ENCODE peak calls at places on chromosome 16, in nine cellular contexts. Q, L, T, P, A, N, V, G and X are unnamed samples.

GRCh38 chr16:56183266-56183665 is 8.0 kb upstream of the GNAO1 start:
- DNase-seq in T (no peak), V (no peak), G (no peak), Q (no peak), L (no peak), A (no peak), N (no peak), P (no peak), X (no peak)

GRCh38 chr16:3470723-3471122 is 24.6 kb downstream of the C16orf90 start:
- DNase-seq in N (no peak), Q (no peak), T (no peak), P (no peak), A (no peak), V (no peak), L (no peak), G (no peak), X (no peak)

GRCh38 chr16:11386791-11387546 is 41.7 kb downstream of the RMI2 start:
- DNase-seq in V (peak), T (peak), G (no peak), P (no peak), L (no peak), Q (peak), A (peak), N (no peak), X (no peak)

GRCh38 chr16:15988268-15989013 is 39.0 kb downstream of the ABCC1 start:
- DNase-seq in L (no peak), A (no peak), G (no peak), N (no peak), T (peak), Q (no peak), P (no peak), V (no peak), X (no peak)

GRCh38 chr16:21950782-21951521 is 2.2 kb upstream of the UQCRC2 start:
- DNase-seq in G (no peak), V (no peak), A (peak), N (peak), P (no peak), Q (no peak), L (no peak), T (peak), X (no peak)

GRCh38 chr16:3951861-3952332 is 71.4 kb upstream of the CREBBP start:
- DNase-seq in N (peak), A (no peak), L (no peak), G (no peak), V (no peak), Q (no peak), T (no peak), P (no peak), X (no peak)

GRCh38 chr16:53912155-53912554 is 208.2 kb downstream of the FTO start:
- DNase-seq in P (no peak), V (no peak), Q (no peak), G (no peak), A (no peak), L (no peak), N (no peak), T (no peak), X (no peak)

GRCh38 chr16:51592535-51592934 is 441.5 kb upstream of the SALL1 start:
- DNase-seq in N (no peak), T (no peak), P (no peak), V (no peak), A (no peak), Q (no peak), G (no peak), L (no peak), X (no peak)

GRCh38 chr16:75102595-75102994 is 14.0 kb downstream of the LDHD start:
- DNase-seq in T (no peak), V (no peak), A (no peak), P (no peak), Q (no peak), L (peak), G (no peak), N (no peak), X (no peak)

GRCh38 chr16:81831722-81832126 is 52.6 kb downstream of the PLCG2 start:
- DNase-seq in V (peak), G (no peak), L (peak), Q (no peak), T (no peak), P (peak), A (no peak), N (peak), X (peak)

GRCh38 chr16:2596747-2597559 is 59.1 kb downstream of the PDPK1 start:
- DNase-seq in L (peak), G (no peak), T (no peak), P (peak), N (no peak), V (no peak), A (no peak), Q (no peak), X (no peak)

GRCh38 chr16:24318670-24319069 is 62.5 kb downstream of the CACNG3 start:
- DNase-seq in N (no peak), Q (no peak), A (no peak), P (no peak), V (no peak), G (no peak), L (no peak), T (no peak), X (no peak)

GRCh38 chr16:72162105-72162680 is 9.8 kb downstream of the PMFBP1 start:
- DNase-seq in A (no peak), N (no peak), V (no peak), T (no peak), G (no peak), P (no peak), L (no peak), Q (no peak), X (no peak)

GRCh38 chr16:50310308-50311133 is 44.2 kb downstream of the ADCY7 start:
- DNase-seq in G (peak), P (no peak), N (no peak), A (no peak), T (no peak), V (no peak), Q (peak), L (no peak), X (no peak)

GRCh38 chr16:24834459-24835335 is 11.1 kb upstream of the SLC5A11 start:
- DNase-seq in N (no peak), T (peak), L (no peak), Q (peak), A (peak), G (no peak), P (no peak), V (no peak), X (no peak)

GRCh38 chr16:69410285-69410990 is 14.0 kb upstream of the CYB5B start:
- DNase-seq in A (peak), P (no peak), V (no peak), Q (no peak), T (no peak), L (no peak), G (no peak), N (no peak), X (no peak)
- TF ChIP-seq POLR2A in A (no peak), P (no peak), V (no peak), Q (no peak), T (no peak), L (no peak), G (no peak), N (no peak), X (no peak)

DNA sequence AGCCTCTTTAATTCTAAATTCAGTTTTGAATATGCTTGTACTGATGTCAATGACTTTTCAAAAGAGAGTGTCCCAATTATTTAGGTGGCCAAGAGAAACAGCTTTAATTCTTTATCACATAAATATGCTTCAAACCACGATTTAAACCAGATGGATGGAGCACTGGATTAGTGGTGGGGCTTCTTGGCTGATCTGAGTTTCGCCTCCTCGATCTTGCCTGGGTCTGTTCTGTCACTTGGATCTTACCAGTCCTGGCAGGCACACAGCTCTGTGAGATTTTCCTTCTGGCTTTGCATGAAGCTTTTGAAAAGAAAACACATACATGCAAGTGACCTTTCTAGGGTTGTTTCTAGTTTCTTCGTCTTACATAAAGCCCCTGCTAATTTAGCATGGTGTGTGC is 467.8 kb downstream of the MAF start:
- DNase-seq in G (no peak), V (no peak), A (no peak), L (no peak), T (no peak), P (no peak), N (no peak), Q (no peak), X (no peak)
- H3K27ac ChIP-seq in G (no peak), V (no peak), A (no peak), L (no peak), T (no peak), P (no peak), N (no peak), Q (no peak), X (no peak)

DNA sequence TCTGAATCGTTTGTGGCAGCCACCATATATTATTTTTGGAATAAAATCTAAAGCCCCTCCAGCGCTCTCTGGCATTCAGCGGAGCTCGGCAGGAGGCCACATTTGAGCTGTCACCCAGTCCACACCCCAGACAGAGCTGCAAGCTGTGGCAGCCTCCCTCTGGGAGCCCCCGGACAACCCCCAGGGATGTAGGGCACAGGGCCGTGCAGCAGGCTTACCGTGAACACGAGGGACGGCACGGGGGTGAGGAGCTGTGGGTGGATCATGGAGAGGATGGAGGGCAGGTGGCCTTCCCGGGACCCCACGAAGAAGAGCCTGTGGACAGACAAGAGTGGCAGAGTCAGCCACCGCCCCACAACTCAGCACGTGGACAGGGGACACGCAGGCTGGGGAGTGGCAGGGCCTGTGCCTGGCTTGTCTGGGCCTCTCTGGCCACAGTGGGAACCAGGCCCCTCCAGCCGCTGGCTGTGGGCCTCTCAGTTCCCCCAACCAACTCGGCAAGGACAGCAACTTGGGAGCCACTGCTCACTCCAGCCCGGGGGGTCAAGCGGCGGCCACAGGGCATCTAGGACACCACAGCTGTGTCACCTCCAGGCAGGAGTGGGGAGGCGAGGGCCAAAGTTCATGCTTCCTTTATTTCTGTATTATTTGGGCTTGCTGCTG is 31.5 kb downstream of the SLC7A5 start:
- DNase-seq in T (no peak), L (peak), Q (no peak), V (peak), G (no peak), N (no peak), P (no peak), A (no peak), X (no peak)
- TF ChIP-seq POLR2A in T (no peak), L (no peak), Q (no peak), V (no peak), G (no peak), N (no peak), P (no peak), A (no peak), X (no peak)

DNA sequence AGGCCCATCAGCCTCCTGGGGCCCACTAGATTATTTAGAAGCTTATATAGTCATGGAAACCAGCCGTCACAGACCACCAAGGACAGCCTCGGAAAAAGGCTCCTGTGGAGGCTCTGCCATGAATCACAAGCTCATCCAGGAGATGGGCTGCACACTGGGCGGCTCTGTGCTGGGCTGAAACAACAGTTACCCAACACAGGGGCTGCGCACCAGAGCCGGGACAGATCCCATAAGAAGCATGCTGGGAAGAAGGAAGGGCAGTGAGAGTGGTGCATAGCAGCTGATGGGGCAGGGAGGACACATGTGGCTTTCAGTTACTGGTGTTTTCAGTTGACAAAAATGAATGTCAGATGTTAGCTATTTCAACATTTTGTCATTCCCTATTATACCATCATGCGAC is 67.7 kb upstream of the GSG1L start:
- DNase-seq in V (no peak), P (no peak), A (no peak), L (no peak), G (no peak), Q (no peak), T (no peak), N (no peak), X (no peak)
- H3K27ac ChIP-seq in V (peak), P (no peak), A (no peak), L (peak), G (peak), Q (peak), T (no peak), N (no peak), X (peak)

GRCh38 chr16:31467151-31467550 is 4.8 kb upstream of the TGFB1I1 start:
- DNase-seq in P (no peak), V (no peak), Q (no peak), N (no peak), T (peak), L (no peak), G (no peak), A (no peak), X (no peak)
- TF ChIP-seq POLR2A in P (no peak), V (no peak), Q (no peak), N (no peak), T (no peak), L (no peak), G (no peak), A (no peak), X (no peak)

GRCh38 chr16:57639172-57639571 is 10.7 kb downstream of the ADGRG1 start:
- DNase-seq in T (peak), N (no peak), Q (no peak), A (no peak), P (peak), V (peak), L (peak), G (peak), X (no peak)
- H3K27ac ChIP-seq in T (no peak), N (peak), Q (no peak), A (peak), P (peak), V (peak), L (peak), G (no peak), X (peak)

GRCh38 chr16:89764711-89765201 is 43.4 kb downstream of the ZNF276 start:
- DNase-seq in Q (peak), T (no peak), P (peak), V (no peak), A (no peak), N (peak), L (peak), G (no peak), X (peak)
- TF ChIP-seq POLR2A in Q (peak), T (no peak), P (no peak), V (no peak), A (no peak), N (no peak), L (peak), G (no peak), X (peak)

GRCh38 chr16:69906838-69907301 is 44.3 kb upstream of the CLEC18A start:
- DNase-seq in Q (no peak), G (no peak), V (no peak), N (no peak), T (no peak), A (no peak), P (no peak), L (no peak), X (no peak)
- H3K27ac ChIP-seq in Q (no peak), G (no peak), V (no peak), N (no peak), T (no peak), A (no peak), P (no peak), L (no peak), X (no peak)